ENCODE peak calls at places on chromosomes 11 and 22, in four cellular contexts. K is activated naive CD4-positive, alpha-beta T cell treated with anti-CD3 and anti-CD28 coated beads, Interleukin-2, amount 10 ng/mL, durations not matched to agents 7 days and 5 days; Y is A172; U is adrenal gland. A is an unnamed sample.

GRCh38 chr11:57646756-57647303 is 2.9 kb downstream of the YPEL4 start:
- DNase-seq in K (no peak), U (no peak), Y (no peak), A (no peak)

GRCh38 chr22:21996175-21996574 is 13.6 kb upstream of the TOP3B start:
- DNase-seq in Y (no peak), K (no peak), U (no peak), A (no peak)

GRCh38 chr11:65652511-65653228 is 10.0 kb downstream of the RELA start:
- DNase-seq in Y (no peak), K (peak; percentile 96), U (peak; percentile 93), A (peak; percentile 93)

GRCh38 chr22:17665884-17666283 is 27.3 kb downstream of the BCL2L13 start:
- DNase-seq in U (no peak), K (no peak), Y (no peak), A (no peak)

GRCh38 chr22:29187831-29188230 is 17.9 kb upstream of the EMID1 start:
- DNase-seq in K (no peak), Y (no peak), U (no peak), A (no peak)

GRCh38 chr11:105042178-105042577 is 3.0 kb downstream of the CARD16 start:
- DNase-seq in Y (no peak), U (no peak), K (no peak), A (no peak)

GRCh38 chr11:104774578-104774977 is 123.7 kb downstream of the CASP12 start:
- DNase-seq in Y (no peak), K (no peak), U (no peak), A (no peak)

GRCh38 chr11:118602331-118602730 is 5.1 kb upstream of the PHLDB1 start:
- DNase-seq in Y (no peak), K (no peak), U (no peak), A (no peak)

GRCh38 chr11:4467811-4468606 is 14.4 kb upstream of the OR52K1 start:
- DNase-seq in K (no peak), Y (no peak), U (no peak), A (no peak)

GRCh38 chr11:1060410-1060809 is 14.3 kb upstream of the MUC2 start:
- DNase-seq in U (no peak), Y (no peak), K (no peak), A (no peak)

GRCh38 chr11:76807206-76807875 is 24.2 kb downstream of the TSKU start:
- DNase-seq in U (peak; percentile 89), K (peak; percentile 81), Y (peak; percentile 80), A (peak; percentile 89)

GRCh38 chr11:64996327-64996709 is 453 bp downstream of the BATF2 start:
- DNase-seq in K (no peak), U (no peak), Y (no peak), A (no peak)